ENCODE peak calls at places on chromosome 21, in seven cellular contexts. I, T, C, Z, X, J and B are unnamed samples.

GRCh38 chr21:25831300-25831699 is 96.5 kb downstream of the GABPA start:
- DNase-seq in I (no peak), T (no peak), C (no peak), Z (no peak), X (no peak), J (no peak), B (no peak)

GRCh38 chr21:40615503-40616376 is 231.2 kb downstream of the DSCAM start:
- DNase-seq in I (no peak), T (no peak), C (no peak), Z (no peak), X (no peak), J (no peak), B (no peak)

GRCh38 chr21:39738566-39738965 is 6.4 kb upstream of the IGSF5 start:
- DNase-seq in I (no peak), T (no peak), C (no peak), Z (no peak), X (no peak), J (no peak), B (no peak)

GRCh38 chr21:25898671-25899070 is 163.9 kb downstream of the GABPA start:
- DNase-seq in I (no peak), T (no peak), C (no peak), Z (no peak), X (no peak), J (no peak), B (no peak)

GRCh38 chr21:30233228-30233627 is 17.3 kb upstream of the CLDN8 start:
- DNase-seq in I (no peak), T (no peak), C (no peak), Z (no peak), X (no peak), J (no peak), B (no peak)

GRCh38 chr21:38544681-38545080 is 46.4 kb upstream of the ERG start:
- DNase-seq in I (no peak), T (no peak), C (no peak), Z (no peak), X (no peak), J (no peak), B (no peak)

GRCh38 chr21:30984897-30985296 is 53.4 kb downstream of the KRTAP19-8 start:
- DNase-seq in I (no peak), T (no peak), C (no peak), Z (no peak), X (no peak), J (no peak), B (no peak)

GRCh38 chr21:36854391-36854790 is 112.1 kb downstream of the HLCS start:
- DNase-seq in I (peak; percentile 81), T (peak; percentile 52), C (no peak), Z (peak; percentile 79), X (peak; percentile 68), J (no peak), B (no peak)

GRCh38 chr21:37675202-37675801 is 241.0 kb downstream of the KCNJ6 start:
- DNase-seq in I (peak; percentile 96), T (no peak), C (peak; percentile 27), Z (peak; percentile 83), X (peak; percentile 80), J (no peak), B (no peak)

GRCh38 chr21:31343680-31344480 is at the start of gene TIAM1:
- DNase-seq in I (peak; percentile 70), T (no peak), C (no peak), Z (no peak), X (peak; percentile 64), J (no peak), B (no peak)

GRCh38 chr21:17780539-17780938 is 38.6 kb downstream of the C21orf91 start:
- DNase-seq in I (no peak), T (no peak), C (no peak), Z (no peak), X (no peak), J (peak; percentile 95), B (no peak)

GRCh38 chr21:25329227-25329626 is 278.1 kb downstream of the MRPL39 start:
- DNase-seq in I (no peak), T (no peak), C (no peak), Z (no peak), X (no peak), J (no peak), B (no peak)

GRCh38 chr21:36690637-36691538 is 8.0 kb upstream of the SIM2 start:
- DNase-seq in I (no peak), T (no peak), C (no peak), Z (no peak), X (no peak), J (no peak), B (no peak)

GRCh38 chr21:14554948-14555347 is 8.8 kb upstream of the SAMSN1 start:
- DNase-seq in I (no peak), T (no peak), C (no peak), Z (no peak), X (no peak), J (no peak), B (no peak)

GRCh38 chr21:39263372-39263771 is 50.1 kb downstream of the BRWD1 start:
- DNase-seq in I (no peak), T (no peak), C (peak; percentile 13), Z (no peak), X (no peak), J (no peak), B (no peak)

GRCh38 chr21:35316933-35317332 is 267.8 kb upstream of the RUNX1 start:
- DNase-seq in I (no peak), T (no peak), C (no peak), Z (no peak), X (peak; percentile 15), J (no peak), B (no peak)

GRCh38 chr21:36564647-36565046 is 84.7 kb upstream of the CLDN14 start:
- DNase-seq in I (no peak), T (no peak), C (no peak), Z (no peak), X (no peak), J (no peak), B (no peak)

DNA sequence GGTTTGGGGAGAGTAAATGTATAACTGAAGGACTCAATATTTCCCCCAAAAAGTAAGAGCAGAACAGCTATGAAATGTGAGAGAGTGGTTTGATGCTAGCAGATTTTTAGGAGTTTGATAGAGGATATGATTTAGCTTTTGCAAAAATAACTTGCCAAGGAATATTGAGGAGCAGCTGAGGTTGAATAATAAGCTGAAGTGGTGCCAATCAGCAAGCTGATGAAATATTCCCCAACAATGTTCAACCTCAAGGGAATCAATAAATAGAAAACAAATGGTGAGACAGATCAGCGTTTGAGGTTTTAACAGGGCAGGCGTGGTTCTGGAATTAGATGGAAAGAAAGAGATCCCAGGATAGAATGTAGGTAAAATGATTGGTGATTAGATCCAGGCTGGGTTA is 413.4 kb upstream of the ADAMTS5 start:
- DNase-seq in I (no peak), T (no peak), C (no peak), Z (no peak), X (no peak), J (no peak), B (no peak)
- TF ChIP-seq SIN3A in I (no peak), T (no peak), C (no peak), Z (no peak), X (no peak), J (no peak), B (no peak)

DNA sequence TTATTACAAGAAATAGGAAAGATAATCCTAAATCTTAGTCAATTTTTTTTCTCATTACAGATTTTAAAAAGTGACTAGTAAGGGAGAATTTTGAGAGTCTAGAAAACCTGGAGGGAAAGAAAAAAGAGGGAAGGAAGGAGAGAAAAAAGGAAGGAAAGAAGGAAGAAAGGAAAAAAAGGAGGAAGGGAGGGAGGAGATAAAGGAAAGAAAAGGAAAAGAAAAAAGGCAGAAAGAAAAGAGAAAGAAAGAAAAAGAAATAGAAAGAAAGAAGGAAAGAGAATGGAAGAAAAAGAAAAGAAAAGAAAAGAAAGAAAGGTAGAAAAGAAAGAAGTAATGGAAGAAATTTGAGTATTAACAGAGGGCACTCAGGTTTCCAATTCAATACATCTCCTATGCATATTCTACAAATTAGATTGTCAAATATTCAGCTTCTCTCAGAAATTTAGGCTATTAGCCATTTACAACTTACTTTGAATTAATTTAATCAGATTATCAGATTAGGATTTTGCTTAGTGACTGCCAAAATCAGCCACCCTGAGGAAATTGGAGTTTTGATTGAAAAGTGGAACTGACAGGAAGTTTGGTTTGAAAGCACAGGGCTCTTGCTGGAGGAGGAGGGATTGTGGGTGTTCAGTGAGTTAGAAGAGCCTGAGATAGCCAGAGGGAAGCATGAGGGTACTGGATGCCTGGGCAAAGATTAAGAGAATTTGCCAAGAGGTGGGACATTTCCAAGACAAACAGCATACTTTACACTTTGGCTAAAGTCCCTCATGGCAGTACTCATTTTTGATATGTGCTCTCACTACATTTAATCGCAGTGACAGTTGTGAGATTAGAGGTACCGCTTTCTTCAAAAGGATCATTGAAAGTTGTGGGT is 677.9 kb downstream of the USP25 start:
- DNase-seq in I (no peak), T (no peak), C (no peak), Z (no peak), X (peak; percentile 24), J (no peak), B (no peak)
- TF ChIP-seq SIN3A in I (no peak), T (no peak), C (no peak), Z (no peak), X (no peak), J (no peak), B (no peak)

GRCh38 chr21:32549454-32549853 is 35.9 kb downstream of the TCP10L start:
- DNase-seq in I (no peak), T (no peak), C (no peak), Z (no peak), X (no peak), J (no peak), B (no peak)
- TF ChIP-seq SIN3A in I (no peak), T (no peak), C (no peak), Z (no peak), X (no peak), J (no peak), B (no peak)

GRCh38 chr21:28608646-28609045 is 384.0 kb downstream of the LTN1 start:
- DNase-seq in I (no peak), T (no peak), C (no peak), Z (no peak), X (no peak), J (no peak), B (no peak)
- TF ChIP-seq SIN3A in I (no peak), T (no peak), C (no peak), Z (no peak), X (no peak), J (no peak), B (no peak)

DNA sequence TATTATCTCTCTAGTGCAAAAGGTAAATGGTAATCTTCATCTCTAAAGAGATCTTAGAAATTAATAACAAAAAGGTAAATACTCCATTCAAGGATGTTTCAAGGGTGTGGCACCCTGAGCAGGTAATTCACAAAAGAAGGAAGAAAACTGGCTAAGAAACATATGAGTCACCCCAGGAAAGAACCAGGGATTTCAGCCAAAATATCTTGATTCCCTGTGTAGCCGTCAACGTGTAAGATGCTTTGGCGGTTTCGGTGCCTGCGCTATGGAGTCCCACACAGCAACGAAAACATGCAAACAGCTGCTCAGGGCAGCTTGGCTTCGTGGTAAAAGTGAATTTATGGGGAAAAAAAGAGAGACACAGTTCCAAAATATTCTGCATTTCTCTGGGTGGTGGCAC is 3.7 kb downstream of the ITGB2 start:
- DNase-seq in I (no peak), T (no peak), C (no peak), Z (no peak), X (no peak), J (no peak), B (no peak)
- TF ChIP-seq SIN3A in I (no peak), T (no peak), C (no peak), Z (no peak), X (no peak), J (no peak), B (no peak)

GRCh38 chr21:42228709-42229220 is 9.8 kb downstream of the ABCG1 start:
- DNase-seq in I (no peak), T (no peak), C (no peak), Z (no peak), X (no peak), J (no peak), B (no peak)
- TF ChIP-seq SIN3A in I (no peak), T (no peak), C (no peak), Z (no peak), X (no peak), J (no peak), B (no peak)